ENCODE peak calls at places on chromosomes 11 and 22, in seven cellular contexts. N, E, D, I, H, X and Z are unnamed samples.

GRCh38 chr22:36267896-36268485 is 15.1 kb downstream of the APOL1 start:
- DNase-seq in N (no peak), E (no peak), D (no peak), I (no peak), H (no peak), X (peak), Z (no peak)

GRCh38 chr11:88523362-88524028 is 186.0 kb upstream of the CTSC start:
- DNase-seq in N (no peak), E (peak), D (no peak), I (no peak), H (no peak), X (no peak), Z (peak)

GRCh38 chr11:119089319-119089718 is 4.6 kb downstream of the HMBS start:
- DNase-seq in N (no peak), E (no peak), D (no peak), I (no peak), H (no peak), X (no peak), Z (no peak)

GRCh38 chr11:134291196-134291595 is 15.0 kb downstream of the GLB1L3 start:
- DNase-seq in N (no peak), E (no peak), D (no peak), I (no peak), H (no peak), X (peak), Z (no peak)

GRCh38 chr11:15800121-15800800 is 556.1 kb downstream of the SOX6 start:
- DNase-seq in N (no peak), E (peak), D (peak), I (no peak), H (peak), X (peak), Z (peak)

GRCh38 chr11:44923080-44923479 is 27.6 kb downstream of the TP53I11 start:
- DNase-seq in N (no peak), E (no peak), D (no peak), I (no peak), H (no peak), X (no peak), Z (no peak)

GRCh38 chr11:87299041-87299481 is 261.3 kb downstream of the TMEM135 start:
- DNase-seq in N (no peak), E (no peak), D (no peak), I (no peak), H (no peak), X (no peak), Z (no peak)

GRCh38 chr11:112267188-112267591 is 6.5 kb upstream of the PLET1 start:
- DNase-seq in N (no peak), E (no peak), D (no peak), I (peak), H (no peak), X (no peak), Z (no peak)

GRCh38 chr11:44307340-44308099 is 2.4 kb downstream of the ALX4 start:
- DNase-seq in N (no peak), E (no peak), D (no peak), I (no peak), H (no peak), X (no peak), Z (no peak)

GRCh38 chr22:44648821-44649566 is 53.0 kb upstream of the PRR5 start:
- DNase-seq in N (no peak), E (peak), D (no peak), I (no peak), H (peak), X (peak), Z (peak)

GRCh38 chr11:106594751-106595351 is 423.4 kb downstream of the GUCY1A2 start:
- DNase-seq in N (no peak), E (no peak), D (no peak), I (no peak), H (no peak), X (no peak), Z (no peak)

GRCh38 chr11:113249491-113249763 is 65.0 kb upstream of the TTC12 start:
- DNase-seq in N (no peak), E (peak), D (no peak), I (no peak), H (no peak), X (peak), Z (peak)

GRCh38 chr11:36362902-36363301 is 66.8 kb downstream of the PRR5L start:
- DNase-seq in N (no peak), E (peak), D (no peak), I (no peak), H (peak), X (no peak), Z (peak)

GRCh38 chr11:19683141-19683805 is 29.4 kb upstream of the NAV2 start:
- DNase-seq in N (peak), E (peak), D (peak), I (no peak), H (no peak), X (peak), Z (no peak)

GRCh38 chr22:47167056-47167455 is 404.6 kb downstream of the TBC1D22A start:
- DNase-seq in N (no peak), E (no peak), D (peak), I (no peak), H (no peak), X (peak), Z (no peak)

GRCh38 chr11:69044111-69045013 is 4.4 kb upstream of the TPCN2 start:
- DNase-seq in N (peak), E (peak), D (peak), I (peak), H (peak), X (no peak), Z (peak)

GRCh38 chr22:39593061-39593930 is 22.7 kb downstream of the CACNA1I start:
- DNase-seq in N (no peak), E (peak), D (no peak), I (no peak), H (no peak), X (no peak), Z (no peak)

GRCh38 chr11:2947744-2948143 is 18.5 kb upstream of the PHLDA2 start:
- DNase-seq in N (no peak), E (no peak), D (no peak), I (no peak), H (no peak), X (peak), Z (no peak)

GRCh38 chr22:30752771-30753170 is 58.1 kb downstream of the OSBP2 start:
- DNase-seq in N (no peak), E (no peak), D (no peak), I (peak), H (no peak), X (no peak), Z (no peak)

GRCh38 chr22:20080776-20081654 is 974 bp downstream of the DGCR8 start:
- DNase-seq in N (no peak), E (peak), D (no peak), I (peak), H (peak), X (peak), Z (peak)

GRCh38 chr22:23124611-23125511 is 16.9 kb downstream of the RSPH14 start:
- DNase-seq in N (no peak), E (no peak), D (no peak), I (no peak), H (no peak), X (no peak), Z (no peak)

GRCh38 chr11:65558002-65558784 is at the start of gene LTBP3:
- DNase-seq in N (peak), E (peak), D (peak), I (peak), H (peak), X (peak), Z (peak)

GRCh38 chr11:79626135-79626748 is 185.4 kb upstream of the TENM4 start:
- DNase-seq in N (no peak), E (no peak), D (no peak), I (no peak), H (no peak), X (no peak), Z (no peak)

GRCh38 chr11:73342633-73343032 is 33.6 kb upstream of the RELT start:
- DNase-seq in N (peak), E (no peak), D (no peak), I (peak), H (no peak), X (no peak), Z (no peak)
- H3K4me3 ChIP-seq in N (peak), E (no peak), D (peak), I (peak), H (peak), X (no peak), Z (no peak)

GRCh38 chr11:86230921-86231320 is 13.6 kb upstream of the EED start:
- DNase-seq in N (no peak), E (no peak), D (no peak), I (no peak), H (no peak), X (no peak), Z (no peak)
- TF ChIP-seq CTCF in N (no peak), E (no peak), D (no peak), I (no peak), H (no peak), X (no peak), Z (no peak)

DNA sequence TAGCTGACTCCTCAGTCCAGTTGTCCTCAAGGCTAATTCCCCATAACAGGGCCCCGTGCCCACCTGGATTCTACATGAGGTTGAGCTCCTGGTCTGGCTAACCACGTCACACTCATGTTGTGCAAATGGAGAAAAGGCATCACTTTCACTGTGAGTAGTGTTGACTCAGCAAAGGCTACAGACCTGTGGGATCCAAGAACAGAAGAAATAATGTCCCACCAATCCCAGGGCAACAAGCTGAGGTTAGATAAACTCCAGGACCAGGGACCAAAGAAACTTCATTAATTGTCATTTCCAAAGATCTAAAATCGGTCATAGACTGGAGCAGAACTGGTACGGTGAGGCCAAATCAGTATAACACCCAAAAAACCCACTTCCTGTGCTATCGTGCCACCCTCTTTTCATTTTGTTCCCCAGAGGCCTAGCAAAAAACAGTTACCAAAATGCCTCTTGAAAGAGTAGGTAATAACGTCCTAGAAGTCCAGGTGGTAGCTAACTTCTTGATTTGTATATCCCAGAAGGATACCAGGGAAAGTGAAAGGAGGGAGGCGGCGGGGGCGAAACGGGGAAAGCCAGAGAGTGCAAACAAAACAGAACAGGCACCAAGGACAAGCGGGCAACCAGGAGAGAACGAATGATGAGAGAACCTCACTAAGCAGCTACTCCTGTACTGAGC is 1.4 kb downstream of the PCSK7 start:
- DNase-seq in N (no peak), E (peak), D (no peak), I (no peak), H (no peak), X (peak), Z (no peak)
- H3K4me3 ChIP-seq in N (no peak), E (peak), D (no peak), I (no peak), H (peak), X (no peak), Z (peak)

GRCh38 chr11:129937592-129938238 is 42.3 kb upstream of the NFRKB start:
- DNase-seq in N (no peak), E (no peak), D (no peak), I (no peak), H (no peak), X (no peak), Z (no peak)
- TF ChIP-seq CTCF in N (no peak), E (no peak), D (no peak), I (no peak), H (no peak), X (no peak), Z (no peak)

GRCh38 chr22:33303109-33303508 is 244.9 kb upstream of the SYN3 start:
- DNase-seq in N (no peak), E (no peak), D (no peak), I (no peak), H (no peak), X (no peak), Z (no peak)

GRCh38 chr22:33299245-33299956 is 241.2 kb upstream of the SYN3 start:
- DNase-seq in N (no peak), E (no peak), D (no peak), I (no peak), H (no peak), X (no peak), Z (no peak)

GRCh38 chr22:33300165-33300564 is 242.0 kb upstream of the SYN3 start:
- DNase-seq in N (no peak), E (no peak), D (peak), I (peak), H (no peak), X (no peak), Z (no peak)

GRCh38 chr22:33302049-33302545 is 243.9 kb upstream of the SYN3 start:
- DNase-seq in N (peak), E (peak), D (peak), I (peak), H (peak), X (peak), Z (peak)

DNA sequence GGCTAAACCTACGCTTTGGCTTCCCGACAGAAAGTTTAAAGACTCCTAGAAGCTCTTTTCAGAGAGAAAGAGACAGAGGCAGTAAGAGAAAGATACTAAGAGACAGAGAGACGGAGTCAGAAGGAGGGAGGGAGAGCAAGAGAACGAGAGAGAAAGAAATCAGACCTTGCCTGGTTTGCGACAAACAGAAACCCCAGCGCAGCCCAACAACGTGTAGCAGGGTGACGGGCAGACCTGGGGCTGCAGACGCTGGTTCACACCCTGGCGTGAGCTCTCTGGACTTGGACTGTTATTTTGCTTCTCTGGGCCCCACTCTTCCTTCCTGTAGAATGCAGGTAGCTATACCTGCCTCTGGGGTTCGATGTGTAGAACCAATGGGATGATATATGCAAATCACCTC is 244.4 kb upstream of the SYN3 start:
- DNase-seq in N (no peak), E (no peak), D (no peak), I (no peak), H (no peak), X (no peak), Z (no peak)
- H3K4me3 ChIP-seq in N (no peak), E (no peak), D (no peak), I (no peak), H (no peak), X (no peak), Z (no peak)

DNA sequence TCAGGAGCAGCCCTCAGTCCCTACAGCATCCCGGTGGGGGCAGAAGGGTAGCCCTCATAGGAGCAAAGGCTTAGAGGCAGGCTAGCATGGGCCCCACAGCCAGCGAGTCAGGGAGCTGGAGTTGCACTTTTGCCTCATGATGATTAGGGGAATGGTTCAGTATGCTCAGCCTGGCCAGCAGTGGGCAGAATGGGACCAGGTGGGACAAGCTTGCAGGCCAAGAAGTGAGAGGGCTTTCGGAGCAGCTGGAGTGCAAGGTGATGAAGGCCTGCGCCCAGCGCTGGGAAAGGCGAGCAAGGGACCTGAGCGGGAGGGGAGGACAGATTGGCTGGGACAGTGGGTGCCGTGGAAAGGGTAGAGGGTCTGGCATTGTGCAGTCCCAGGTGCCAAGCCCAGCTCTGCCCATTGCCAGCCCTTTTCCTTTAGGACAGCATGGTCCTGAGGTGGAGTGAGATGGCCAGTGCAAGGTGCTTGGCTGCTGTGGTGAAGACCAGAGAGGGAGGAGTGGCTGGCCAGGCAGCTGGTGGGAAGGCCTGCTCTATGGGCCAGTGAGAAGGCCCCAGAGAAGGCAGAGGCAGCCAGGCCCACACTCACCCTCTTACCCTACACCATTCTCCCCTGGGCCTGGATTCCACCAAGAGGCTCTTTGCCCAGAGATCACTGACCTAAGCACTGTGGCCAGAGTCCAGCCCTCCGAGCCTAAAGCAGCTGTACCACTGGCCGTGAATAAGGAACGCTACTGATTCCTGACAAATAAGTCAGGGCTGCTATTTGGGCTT is 47.9 kb upstream of the SUSD2 start:
- DNase-seq in N (no peak), E (peak), D (no peak), I (peak), H (no peak), X (no peak), Z (peak)
- TF ChIP-seq CTCF in N (peak), E (peak), D (no peak), I (peak), H (peak), X (no peak), Z (peak)

GRCh38 chr11:67034350-67034749 is 11.4 kb downstream of the SYT12 start:
- DNase-seq in N (no peak), E (no peak), D (no peak), I (no peak), H (no peak), X (no peak), Z (no peak)
- H3K4me3 ChIP-seq in N (no peak), E (no peak), D (no peak), I (no peak), H (no peak), X (no peak), Z (no peak)

GRCh38 chr11:17498475-17498874 is 21.8 kb upstream of the ABCC8 start:
- DNase-seq in N (peak), E (no peak), D (no peak), I (peak), H (no peak), X (no peak), Z (no peak)
- TF ChIP-seq CTCF in N (no peak), E (no peak), D (no peak), I (peak), H (peak), X (no peak), Z (peak)

GRCh38 chr22:42432020-42432596 is at the start of gene NFAM1:
- DNase-seq in N (no peak), E (no peak), D (peak), I (no peak), H (no peak), X (no peak), Z (no peak)
- H3K4me3 ChIP-seq in N (no peak), E (no peak), D (no peak), I (no peak), H (no peak), X (no peak), Z (no peak)

GRCh38 chr22:37567991-37568390 is 7.7 kb downstream of the CDC42EP1 start:
- DNase-seq in N (no peak), E (no peak), D (no peak), I (no peak), H (no peak), X (no peak), Z (no peak)
- TF ChIP-seq CTCF in N (no peak), E (no peak), D (no peak), I (no peak), H (no peak), X (no peak), Z (no peak)